ENCODE peak calls at places on chromosomes 16 and 17, in seven cellular contexts. One of them, this sample, is unnamed.

GRCh38 chr16:8912793-8913192 is 30.6 kb downstream of the LITAFD start:
- DNase-seq in fibroblast of the aortic adventitia: no peak
- DNase-seq in neural progenitor cell: no peak
- DNase-seq in NCI-H82: no peak
- DNase-seq in stomach: no peak
- DNase-seq in NCI-H2171: no peak
- DNase-seq in NCI-H1417 treated with DMSO at 0.1 percent for 48 hours: no peak
- DNase-seq in this sample: no peak

GRCh38 chr17:7034955-7035590 is 742 bp upstream of the SLC16A13 start:
- DNase-seq in NCI-H1417 treated with DMSO at 0.1 percent for 48 hours: no peak
- DNase-seq in fibroblast of the aortic adventitia: no peak
- DNase-seq in NCI-H2171: no peak
- DNase-seq in neural progenitor cell: no peak
- DNase-seq in stomach: no peak
- DNase-seq in NCI-H82: no peak
- DNase-seq in this sample: no peak

GRCh38 chr16:12187939-12188673 is 211.6 kb downstream of the SNX29 start:
- DNase-seq in stomach: no peak
- DNase-seq in NCI-H82: peak
- DNase-seq in NCI-H1417 treated with DMSO at 0.1 percent for 48 hours: no peak
- DNase-seq in NCI-H2171: no peak
- DNase-seq in fibroblast of the aortic adventitia: peak
- DNase-seq in neural progenitor cell: no peak
- DNase-seq in this sample: no peak

GRCh38 chr17:33686171-33686570 is 393.1 kb upstream of the ASIC2 start:
- DNase-seq in neural progenitor cell: no peak
- DNase-seq in NCI-H82: peak
- DNase-seq in stomach: no peak
- DNase-seq in NCI-H1417 treated with DMSO at 0.1 percent for 48 hours: no peak
- DNase-seq in fibroblast of the aortic adventitia: no peak
- DNase-seq in NCI-H2171: no peak
- DNase-seq in this sample: no peak

GRCh38 chr17:50397919-50398285 is 579 bp upstream of the LRRC59 start:
- DNase-seq in neural progenitor cell: no peak
- DNase-seq in stomach: no peak
- DNase-seq in NCI-H2171: no peak
- DNase-seq in NCI-H1417 treated with DMSO at 0.1 percent for 48 hours: no peak
- DNase-seq in fibroblast of the aortic adventitia: no peak
- DNase-seq in NCI-H82: peak
- DNase-seq in this sample: no peak

GRCh38 chr16:86372193-86372592 is 138.1 kb upstream of the FOXF1 start:
- DNase-seq in NCI-H82: no peak
- DNase-seq in stomach: no peak
- DNase-seq in NCI-H1417 treated with DMSO at 0.1 percent for 48 hours: no peak
- DNase-seq in neural progenitor cell: no peak
- DNase-seq in NCI-H2171: no peak
- DNase-seq in fibroblast of the aortic adventitia: no peak
- DNase-seq in this sample: no peak

GRCh38 chr17:42759982-42760651 is 910 bp upstream of the RAMP2 start:
- DNase-seq in neural progenitor cell: no peak
- DNase-seq in NCI-H2171: no peak
- DNase-seq in stomach: no peak
- DNase-seq in NCI-H1417 treated with DMSO at 0.1 percent for 48 hours: no peak
- DNase-seq in fibroblast of the aortic adventitia: no peak
- DNase-seq in NCI-H82: no peak
- DNase-seq in this sample: no peak

GRCh38 chr17:4449736-4450135 is 16.0 kb downstream of the SPNS3 start:
- DNase-seq in neural progenitor cell: no peak
- DNase-seq in fibroblast of the aortic adventitia: no peak
- DNase-seq in NCI-H82: no peak
- DNase-seq in stomach: peak
- DNase-seq in NCI-H2171: no peak
- DNase-seq in NCI-H1417 treated with DMSO at 0.1 percent for 48 hours: no peak
- DNase-seq in this sample: no peak

GRCh38 chr16:47995354-47995753 is 160.4 kb downstream of the ABCC12 start:
- DNase-seq in fibroblast of the aortic adventitia: no peak
- DNase-seq in NCI-H1417 treated with DMSO at 0.1 percent for 48 hours: no peak
- DNase-seq in neural progenitor cell: no peak
- DNase-seq in NCI-H2171: no peak
- DNase-seq in NCI-H82: no peak
- DNase-seq in stomach: no peak
- DNase-seq in this sample: no peak

This sample was measured in ureter.